ENCODE peak calls at places on chromosomes 11 and 22, in four cellular contexts. One of them, this sample, is unnamed.

GRCh38 chr11:111777094-111778046 is 11.2 kb upstream of the PPP2R1B start:
- DNase-seq in GM12878: peak
- DNase-seq in K562: peak
- DNase-seq in HL-60: peak
- DNase-seq in this sample: no peak

GRCh38 chr11:75442161-75442885 is 9.3 kb upstream of the KLHL35 start:
- DNase-seq in GM12878: no peak
- DNase-seq in K562: no peak
- DNase-seq in HL-60: no peak
- DNase-seq in this sample: no peak

GRCh38 chr11:78841451-78842060 is 266.9 kb upstream of the NARS2 start:
- DNase-seq in K562: no peak
- DNase-seq in HL-60: no peak
- DNase-seq in GM12878: no peak
- DNase-seq in this sample: no peak

GRCh38 chr22:49358041-49358440 is 469.6 kb downstream of the BRD1 start:
- DNase-seq in HL-60: no peak
- DNase-seq in GM12878: no peak
- DNase-seq in K562: no peak
- DNase-seq in this sample: no peak

GRCh38 chr11:129155745-129156144 is 36.4 kb downstream of the ARHGAP32 start:
- DNase-seq in K562: no peak
- DNase-seq in HL-60: no peak
- DNase-seq in GM12878: no peak
- DNase-seq in this sample: no peak

GRCh38 chr22:32558681-32559355 is 84.2 kb downstream of the FBXO7 start:
- DNase-seq in GM12878: no peak
- DNase-seq in HL-60: no peak
- DNase-seq in K562: no peak
- DNase-seq in this sample: no peak

GRCh38 chr22:40236131-40236665 is 58.5 kb downstream of the TNRC6B start:
- DNase-seq in GM12878: no peak
- DNase-seq in K562: no peak
- DNase-seq in HL-60: no peak
- DNase-seq in this sample: no peak

GRCh38 chr22:42747701-42748513 is 27.2 kb upstream of the A4GALT start:
- DNase-seq in K562: no peak
- DNase-seq in HL-60: no peak
- DNase-seq in GM12878: no peak
- DNase-seq in this sample: no peak

GRCh38 chr22:37014415-37014806 is 4.8 kb downstream of the TST start:
- DNase-seq in GM12878: no peak
- DNase-seq in K562: no peak
- DNase-seq in HL-60: no peak
- DNase-seq in this sample: no peak

GRCh38 chr11:119483341-119483880 is 60.4 kb upstream of the THY1 start:
- DNase-seq in HL-60: no peak
- DNase-seq in K562: no peak
- DNase-seq in GM12878: no peak
- DNase-seq in this sample: no peak

GRCh38 chr22:50114221-50114981 is 24.6 kb downstream of the MOV10L1 start:
- DNase-seq in HL-60: no peak
- DNase-seq in K562: no peak
- DNase-seq in GM12878: no peak
- DNase-seq in this sample: no peak

GRCh38 chr11:7551571-7551970 is 37.8 kb downstream of the PPFIBP2 start:
- DNase-seq in GM12878: no peak
- DNase-seq in HL-60: no peak
- DNase-seq in K562: no peak
- DNase-seq in this sample: no peak

GRCh38 chr11:57082125-57082524 is 93.4 kb downstream of the OR5AK2 start:
- DNase-seq in GM12878: no peak
- DNase-seq in K562: no peak
- DNase-seq in HL-60: no peak
- DNase-seq in this sample: no peak

GRCh38 chr22:37416389-37416788 is 10.9 kb downstream of the ELFN2 start:
- DNase-seq in K562: no peak
- DNase-seq in HL-60: peak
- DNase-seq in GM12878: no peak
- DNase-seq in this sample: no peak

GRCh38 chr22:24833881-24834495 is 28.0 kb downstream of the SGSM1 start:
- DNase-seq in GM12878: no peak
- DNase-seq in HL-60: no peak
- DNase-seq in K562: no peak
- DNase-seq in this sample: no peak

GRCh38 chr11:108743851-108744250 is 79.0 kb downstream of the DDX10 start:
- DNase-seq in GM12878: no peak
- DNase-seq in HL-60: no peak
- DNase-seq in K562: no peak
- DNase-seq in this sample: no peak

GRCh38 chr22:39994566-39995345 is at the start of gene FAM83F:
- DNase-seq in HL-60: no peak
- DNase-seq in GM12878: no peak
- DNase-seq in K562: peak
- DNase-seq in this sample: peak

GRCh38 chr22:20429254-20430100 is 8.1 kb downstream of the SCARF2 start:
- DNase-seq in GM12878: no peak
- DNase-seq in K562: peak
- DNase-seq in HL-60: peak
- DNase-seq in this sample: peak

GRCh38 chr11:65947133-65947532 is 1.9 kb downstream of the TSGA10IP start:
- DNase-seq in GM12878: no peak
- DNase-seq in K562: no peak
- DNase-seq in HL-60: no peak
- DNase-seq in this sample: no peak
- TF ChIP-seq SPI1 in GM12878: no peak
- TF ChIP-seq SPI1 in K562: no peak
- TF ChIP-seq SPI1 in HL-60: no peak
- TF ChIP-seq SPI1 in this sample: no peak

GRCh38 chr11:121389651-121390050 is 62.5 kb upstream of the SORL1 start:
- DNase-seq in GM12878: no peak
- DNase-seq in K562: no peak
- DNase-seq in HL-60: no peak
- DNase-seq in this sample: no peak
- TF ChIP-seq SPI1 in GM12878: no peak
- TF ChIP-seq SPI1 in K562: no peak
- TF ChIP-seq SPI1 in HL-60: no peak
- TF ChIP-seq SPI1 in this sample: no peak

DNA sequence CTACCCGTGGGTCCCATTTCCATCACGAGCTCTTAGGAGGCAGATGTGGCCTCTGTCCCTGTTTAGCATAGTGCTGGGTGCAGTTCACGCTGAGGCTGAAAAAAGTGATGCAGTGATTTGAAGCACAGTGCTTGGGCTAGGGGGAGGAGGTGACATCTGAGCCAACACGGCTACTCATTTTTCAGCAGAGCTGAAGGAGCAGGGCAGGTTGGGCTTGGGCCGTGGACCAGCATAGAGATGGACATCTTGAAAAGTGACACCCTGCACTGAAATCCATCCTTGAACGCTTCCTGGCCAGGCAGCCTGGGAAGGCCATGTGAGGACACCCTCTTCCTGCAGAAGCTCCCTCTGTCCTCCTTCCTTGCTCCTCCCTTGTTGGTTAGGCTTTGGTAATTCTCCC is 66.4 kb downstream of the ADAMTS15 start:
- DNase-seq in GM12878: no peak
- DNase-seq in K562: no peak
- DNase-seq in HL-60: no peak
- DNase-seq in this sample: no peak
- TF ChIP-seq SPI1 in GM12878: no peak
- TF ChIP-seq SPI1 in K562: no peak
- TF ChIP-seq SPI1 in HL-60: no peak
- TF ChIP-seq SPI1 in this sample: no peak

GRCh38 chr22:19109198-19110063 is 12.8 kb downstream of the DGCR2 start:
- DNase-seq in GM12878: peak
- DNase-seq in K562: no peak
- DNase-seq in HL-60: peak
- DNase-seq in this sample: no peak
- TF ChIP-seq SPI1 in GM12878: peak
- TF ChIP-seq SPI1 in K562: peak
- TF ChIP-seq SPI1 in HL-60: peak
- TF ChIP-seq SPI1 in this sample: peak

DNA sequence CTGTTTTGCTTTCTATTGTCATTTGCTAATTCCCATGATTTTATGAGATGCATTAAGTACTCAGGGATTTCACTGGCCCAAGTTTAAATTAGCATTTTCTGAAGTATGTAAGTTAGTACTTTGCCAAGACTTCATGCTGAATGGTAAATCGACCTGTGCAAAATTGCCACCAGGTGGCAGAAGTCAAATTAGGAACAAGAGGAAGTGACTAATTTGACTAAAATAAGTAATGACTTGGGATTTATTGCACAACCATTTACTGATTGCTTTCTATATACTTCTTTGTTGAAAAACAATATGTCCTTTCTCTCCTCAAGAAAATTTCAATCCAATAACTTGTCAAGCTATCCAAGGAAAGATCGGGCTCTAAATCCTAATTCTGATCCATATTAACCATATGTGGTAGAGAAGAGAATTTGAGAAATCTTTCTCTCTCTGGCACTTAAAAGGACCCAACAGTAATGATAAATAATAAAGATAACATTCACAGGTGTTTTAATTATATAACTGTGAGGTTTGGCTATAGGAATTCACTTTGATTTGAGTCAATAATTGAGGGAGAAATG is 253.7 kb upstream of the CHORDC1 start:
- DNase-seq in K562: no peak
- DNase-seq in HL-60: peak
- DNase-seq in GM12878: peak
- DNase-seq in this sample: no peak
- TF ChIP-seq SPI1 in K562: no peak
- TF ChIP-seq SPI1 in HL-60: peak
- TF ChIP-seq SPI1 in GM12878: peak
- TF ChIP-seq SPI1 in this sample: peak